ENCODE peak calls at places on chromosome 15, in nine cellular contexts. One of them, this sample, is unnamed.
A peak's percentile ranks its signal among the peaks of the same experiment; 100 is the strongest.

GRCh38 chr15:91408476-91409076 is 308.5 kb downstream of the SV2B start:
- DNase-seq in HepG2: no peak
- DNase-seq in body of pancreas: peak; percentile 44
- DNase-seq in stomach: no peak
- DNase-seq in uterus: no peak
- DNase-seq in IMR-90: peak; percentile 62
- DNase-seq in GM12891: no peak
- DNase-seq in breast epithelium: no peak
- DNase-seq in spleen: no peak
- DNase-seq in this sample: no peak

GRCh38 chr15:98943609-98944111 is 63.9 kb downstream of the PGPEP1L start:
- DNase-seq in HepG2: no peak
- DNase-seq in body of pancreas: peak; percentile 51
- DNase-seq in stomach: no peak
- DNase-seq in uterus: peak; percentile 64
- DNase-seq in IMR-90: peak; percentile 65
- DNase-seq in GM12891: no peak
- DNase-seq in breast epithelium: no peak
- DNase-seq in spleen: peak; percentile 18
- DNase-seq in this sample: no peak

GRCh38 chr15:99085413-99086326 is 19.2 kb upstream of the SYNM start:
- DNase-seq in HepG2: no peak
- DNase-seq in body of pancreas: no peak
- DNase-seq in stomach: no peak
- DNase-seq in uterus: peak; percentile 7
- DNase-seq in IMR-90: peak; percentile 91
- DNase-seq in GM12891: no peak
- DNase-seq in breast epithelium: peak; percentile 9
- DNase-seq in spleen: no peak
- DNase-seq in this sample: no peak

GRCh38 chr15:35507932-35508638 is 37.9 kb downstream of the DPH6 start:
- DNase-seq in HepG2: no peak
- DNase-seq in body of pancreas: no peak
- DNase-seq in stomach: no peak
- DNase-seq in uterus: no peak
- DNase-seq in IMR-90: no peak
- DNase-seq in GM12891: no peak
- DNase-seq in breast epithelium: no peak
- DNase-seq in spleen: no peak
- DNase-seq in this sample: no peak

GRCh38 chr15:79496838-79497237 is 64.7 kb downstream of the MINAR1 start:
- DNase-seq in HepG2: no peak
- DNase-seq in body of pancreas: no peak
- DNase-seq in stomach: no peak
- DNase-seq in uterus: no peak
- DNase-seq in IMR-90: no peak
- DNase-seq in GM12891: no peak
- DNase-seq in breast epithelium: no peak
- DNase-seq in spleen: no peak
- DNase-seq in this sample: no peak

GRCh38 chr15:34773013-34773412 is 18.2 kb upstream of the GJD2 start:
- DNase-seq in HepG2: no peak
- DNase-seq in body of pancreas: no peak
- DNase-seq in stomach: no peak
- DNase-seq in uterus: no peak
- DNase-seq in IMR-90: no peak
- DNase-seq in GM12891: no peak
- DNase-seq in breast epithelium: no peak
- DNase-seq in spleen: no peak
- DNase-seq in this sample: no peak

GRCh38 chr15:72456684-72457083 is 17.4 kb upstream of the ARIH1 start:
- DNase-seq in HepG2: no peak
- DNase-seq in body of pancreas: no peak
- DNase-seq in stomach: no peak
- DNase-seq in uterus: no peak
- DNase-seq in IMR-90: no peak
- DNase-seq in GM12891: no peak
- DNase-seq in breast epithelium: no peak
- DNase-seq in spleen: no peak
- DNase-seq in this sample: no peak

GRCh38 chr15:53310709-53311108 is 448.8 kb downstream of the WDR72 start:
- DNase-seq in HepG2: no peak
- DNase-seq in body of pancreas: no peak
- DNase-seq in stomach: no peak
- DNase-seq in uterus: no peak
- DNase-seq in IMR-90: no peak
- DNase-seq in GM12891: no peak
- DNase-seq in breast epithelium: no peak
- DNase-seq in spleen: no peak
- DNase-seq in this sample: no peak

GRCh38 chr15:35151782-35152181 is 66.7 kb upstream of the NANOGP8 start:
- DNase-seq in HepG2: no peak
- DNase-seq in body of pancreas: no peak
- DNase-seq in stomach: no peak
- DNase-seq in uterus: no peak
- DNase-seq in IMR-90: no peak
- DNase-seq in GM12891: no peak
- DNase-seq in breast epithelium: no peak
- DNase-seq in spleen: no peak
- DNase-seq in this sample: no peak

GRCh38 chr15:37056168-37056893 is 44.0 kb downstream of the MEIS2 start:
- DNase-seq in HepG2: no peak
- DNase-seq in body of pancreas: no peak
- DNase-seq in stomach: no peak
- DNase-seq in uterus: peak; percentile 72
- DNase-seq in IMR-90: no peak
- DNase-seq in GM12891: no peak
- DNase-seq in breast epithelium: no peak
- DNase-seq in spleen: no peak
- DNase-seq in this sample: no peak

GRCh38 chr15:71114887-71115566 is at the start of gene THSD4:
- DNase-seq in HepG2: peak; percentile 25
- DNase-seq in body of pancreas: peak; percentile 79
- DNase-seq in stomach: peak; percentile 75
- DNase-seq in uterus: peak; percentile 71
- DNase-seq in IMR-90: peak; percentile 72
- DNase-seq in GM12891: peak; percentile 91
- DNase-seq in breast epithelium: peak; percentile 76
- DNase-seq in spleen: peak; percentile 83
- DNase-seq in this sample: peak; percentile 86

GRCh38 chr15:64856429-64857145 is 14.9 kb downstream of the PLEKHO2 start:
- DNase-seq in HepG2: peak; percentile 78
- DNase-seq in body of pancreas: peak; percentile 44
- DNase-seq in stomach: no peak
- DNase-seq in uterus: peak; percentile 51
- DNase-seq in IMR-90: peak; percentile 80
- DNase-seq in GM12891: no peak
- DNase-seq in breast epithelium: no peak
- DNase-seq in spleen: no peak
- DNase-seq in this sample: no peak

GRCh38 chr15:73631915-73632669 is 1.1 kb downstream of the NPTN start:
- DNase-seq in HepG2: no peak
- DNase-seq in body of pancreas: peak; percentile 26
- DNase-seq in stomach: no peak
- DNase-seq in uterus: peak; percentile 62
- DNase-seq in IMR-90: peak; percentile 59
- DNase-seq in GM12891: no peak
- DNase-seq in breast epithelium: no peak
- DNase-seq in spleen: no peak
- DNase-seq in this sample: no peak

DNA sequence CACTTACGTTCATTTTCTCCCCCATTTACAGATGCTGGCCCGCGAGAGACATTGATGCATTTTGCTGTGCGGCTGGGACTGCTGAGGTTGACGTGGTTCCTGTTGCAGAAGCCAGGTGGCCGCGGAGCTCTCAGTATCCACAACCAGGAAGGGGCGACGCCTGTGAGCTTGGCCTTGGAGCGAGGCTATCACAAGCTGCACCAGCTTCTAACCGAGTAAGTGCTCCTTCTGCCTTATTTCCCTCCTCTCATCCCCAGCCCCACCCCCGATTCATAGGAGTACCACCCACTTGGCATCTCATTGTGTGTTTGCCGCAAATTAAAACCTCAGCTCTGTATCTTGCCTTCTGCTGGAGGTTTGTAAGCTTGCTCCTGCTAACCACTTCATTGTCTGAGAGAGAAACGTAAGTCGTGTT is 163.3 kb downstream of the AKAP13 start:
- DNase-seq in HepG2: no peak
- DNase-seq in body of pancreas: peak; percentile 92
- DNase-seq in stomach: peak; percentile 86
- DNase-seq in uterus: peak; percentile 41
- DNase-seq in IMR-90: no peak
- DNase-seq in GM12891: no peak
- DNase-seq in breast epithelium: peak; percentile 71
- DNase-seq in spleen: peak; percentile 92
- DNase-seq in this sample: peak; percentile 70
- TF ChIP-seq POLR2A in HepG2: no peak
- TF ChIP-seq POLR2A in body of pancreas: no peak
- TF ChIP-seq POLR2A in stomach: no peak
- TF ChIP-seq POLR2A in uterus: no peak
- TF ChIP-seq POLR2A in IMR-90: no peak
- TF ChIP-seq POLR2A in GM12891: no peak
- TF ChIP-seq POLR2A in breast epithelium: no peak
- TF ChIP-seq POLR2A in spleen: no peak
- TF ChIP-seq POLR2A in this sample: peak; percentile 24

DNA sequence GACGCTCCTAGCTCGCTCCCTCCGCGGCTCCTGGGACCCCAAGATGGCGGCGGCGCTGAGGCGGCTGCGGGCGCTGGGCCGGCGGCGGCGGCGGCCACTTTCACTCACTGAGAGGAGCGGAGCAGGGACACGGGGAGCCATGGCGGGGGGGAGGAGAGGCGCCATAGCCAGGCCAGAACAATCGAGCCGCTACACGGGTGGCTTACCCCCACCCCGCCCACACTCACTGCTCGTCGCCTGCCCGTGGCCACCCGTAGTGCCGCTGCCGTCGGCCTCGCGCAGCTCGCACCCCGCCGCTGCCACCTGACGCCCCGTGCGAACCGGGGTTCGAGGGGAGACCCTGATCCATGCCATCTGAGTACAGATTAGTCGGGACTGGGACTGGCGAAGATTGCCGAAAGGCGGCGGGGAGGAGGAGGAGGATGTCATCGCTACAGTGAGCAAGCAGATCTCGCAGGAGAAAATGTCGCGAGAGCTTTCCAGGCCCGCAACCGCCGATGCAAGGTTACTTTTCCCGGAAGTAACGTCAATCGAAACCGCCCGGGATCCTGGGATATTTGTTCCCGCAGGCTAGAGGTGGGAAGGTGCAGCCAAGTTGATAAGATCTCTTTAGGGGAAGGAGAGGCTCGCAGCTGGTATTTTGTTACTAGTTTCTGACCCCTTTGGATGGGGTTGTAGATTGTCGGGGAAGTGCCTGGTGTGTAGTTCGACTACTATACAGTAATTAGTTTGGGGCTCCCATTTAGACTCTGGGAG is at the start of gene INO80:
- DNase-seq in HepG2: peak; percentile 96
- DNase-seq in body of pancreas: peak; percentile 99
- DNase-seq in stomach: peak; percentile 98
- DNase-seq in uterus: peak; percentile 99
- DNase-seq in IMR-90: peak; percentile 99
- DNase-seq in GM12891: peak; percentile 73
- DNase-seq in breast epithelium: peak; percentile 98
- DNase-seq in spleen: peak; percentile 98
- DNase-seq in this sample: peak; percentile 96
- TF ChIP-seq POLR2A in HepG2: peak; percentile 73
- TF ChIP-seq POLR2A in body of pancreas: peak; percentile 77
- TF ChIP-seq POLR2A in stomach: peak; percentile 81
- TF ChIP-seq POLR2A in uterus: peak; percentile 23
- TF ChIP-seq POLR2A in IMR-90: peak; percentile 76
- TF ChIP-seq POLR2A in GM12891: no peak
- TF ChIP-seq POLR2A in breast epithelium: peak; percentile 49
- TF ChIP-seq POLR2A in spleen: peak; percentile 14
- TF ChIP-seq POLR2A in this sample: peak; percentile 90

DNA sequence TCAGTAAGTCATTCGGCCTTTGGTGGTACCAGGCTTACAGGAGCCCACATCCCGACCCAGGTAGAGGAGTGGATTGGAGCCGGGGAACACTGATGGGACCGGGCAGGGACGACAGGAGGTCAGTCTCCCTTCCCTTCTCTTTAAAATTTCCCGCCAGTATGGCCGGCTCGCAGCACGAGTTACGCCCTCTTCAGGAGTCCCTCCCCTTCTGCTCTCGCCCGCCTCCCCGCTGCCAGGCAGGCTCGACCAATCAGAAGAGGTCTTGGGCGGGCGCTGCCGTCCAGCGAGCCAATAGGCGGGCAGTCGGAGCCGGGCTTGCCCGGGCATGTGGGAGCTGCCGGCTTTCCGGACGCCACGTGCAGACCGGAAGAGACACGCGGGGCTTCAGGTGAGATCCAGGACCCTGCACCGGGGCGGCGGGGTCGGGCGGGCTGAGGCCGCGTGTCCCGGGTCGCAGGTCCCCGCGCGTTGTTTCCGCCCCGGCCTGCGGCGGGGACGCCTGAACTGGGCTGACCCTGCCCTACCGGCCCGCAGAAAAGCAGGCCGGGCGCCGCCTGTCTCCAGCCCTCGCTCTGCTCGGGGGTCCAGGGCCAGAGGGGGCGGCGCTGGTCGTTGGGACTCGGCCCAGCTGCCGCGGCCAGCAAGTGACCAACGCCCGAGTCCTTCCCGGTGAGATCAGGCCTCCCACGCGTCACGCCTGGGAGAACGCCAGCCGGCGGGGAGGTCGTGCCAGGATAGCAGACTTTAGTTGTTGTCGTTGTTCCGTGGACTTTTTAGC is at the start of gene AEN:
- DNase-seq in HepG2: peak; percentile 92
- DNase-seq in body of pancreas: peak; percentile 96
- DNase-seq in stomach: peak; percentile 97
- DNase-seq in uterus: peak; percentile 93
- DNase-seq in IMR-90: peak; percentile 95
- DNase-seq in GM12891: peak; percentile 93
- DNase-seq in breast epithelium: peak; percentile 95
- DNase-seq in spleen: peak; percentile 98
- DNase-seq in this sample: peak; percentile 98
- TF ChIP-seq POLR2A in HepG2: peak; percentile 81
- TF ChIP-seq POLR2A in body of pancreas: peak; percentile 53
- TF ChIP-seq POLR2A in stomach: no peak
- TF ChIP-seq POLR2A in uterus: peak; percentile 31
- TF ChIP-seq POLR2A in IMR-90: peak; percentile 84
- TF ChIP-seq POLR2A in GM12891: peak; percentile 84
- TF ChIP-seq POLR2A in breast epithelium: no peak
- TF ChIP-seq POLR2A in spleen: no peak
- TF ChIP-seq POLR2A in this sample: peak; percentile 36

DNA sequence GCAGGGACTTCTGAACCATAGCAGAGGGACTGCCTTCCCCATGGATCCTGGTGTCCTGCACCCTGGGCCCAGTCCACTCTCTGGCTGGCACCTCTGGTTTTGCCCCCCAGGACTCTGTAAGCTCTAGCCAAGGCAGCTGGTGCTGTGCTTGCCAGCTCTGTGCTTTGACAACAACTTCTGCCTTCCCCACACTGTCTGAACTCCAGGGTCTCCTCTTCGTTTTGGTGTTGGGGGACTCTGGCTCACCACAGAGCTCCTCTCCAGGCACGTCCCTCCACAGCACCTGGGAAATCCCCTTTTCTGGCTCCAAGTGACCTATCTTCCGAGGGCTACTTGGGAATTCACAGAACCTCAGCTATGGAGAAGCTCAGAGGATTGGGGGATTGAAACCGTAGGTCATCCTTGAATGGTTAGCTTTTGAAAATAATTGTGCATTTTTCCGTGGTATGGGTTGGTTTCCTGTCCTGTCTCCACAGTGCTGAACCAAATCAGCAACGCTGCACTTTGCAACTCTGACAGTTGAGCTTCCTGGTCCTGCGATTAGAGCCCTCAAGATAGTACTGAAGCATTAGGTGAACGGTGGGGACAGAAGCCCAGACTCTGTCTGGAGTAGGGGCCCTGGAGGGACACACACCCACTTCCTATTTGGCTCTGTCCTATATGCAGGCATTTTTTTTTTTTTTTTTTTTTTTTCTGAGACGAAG is 152.4 kb downstream of the APBA2 start:
- DNase-seq in HepG2: no peak
- DNase-seq in body of pancreas: no peak
- DNase-seq in stomach: no peak
- DNase-seq in uterus: no peak
- DNase-seq in IMR-90: no peak
- DNase-seq in GM12891: no peak
- DNase-seq in breast epithelium: no peak
- DNase-seq in spleen: peak; percentile 16
- DNase-seq in this sample: no peak
- TF ChIP-seq POLR2A in HepG2: no peak
- TF ChIP-seq POLR2A in body of pancreas: no peak
- TF ChIP-seq POLR2A in stomach: no peak
- TF ChIP-seq POLR2A in uterus: no peak
- TF ChIP-seq POLR2A in IMR-90: no peak
- TF ChIP-seq POLR2A in GM12891: no peak
- TF ChIP-seq POLR2A in breast epithelium: no peak
- TF ChIP-seq POLR2A in spleen: no peak
- TF ChIP-seq POLR2A in this sample: no peak

This sample was measured in Peyer's patch.